ENCODE peak calls at places on chromosomes 12 and 14, in five cellular contexts. N is HepG2, V is fibroblast of lung, E is endothelial cell of umbilical vein, R is DND-41. M is an unnamed sample. For H3K4me1, the result is how much of the 10 kb centered on the place peaks cover.

GRCh38 chr14:25049127-25049558 is 804 bp downstream of the STXBP6 start:
- DNase-seq in E (no peak), R (no peak), V (peak), N (no peak), M (peak)

GRCh38 chr14:66443785-66444184 is 42.4 kb upstream of the CCDC196 start:
- DNase-seq in N (no peak), E (no peak), V (no peak), R (no peak), M (no peak)

GRCh38 chr14:55752580-55753365 is 172.8 kb downstream of the KTN1 start:
- DNase-seq in E (peak), R (no peak), N (no peak), V (peak), M (no peak)

GRCh38 chr14:77023001-77023996 is 5.2 kb downstream of the IRF2BPL start:
- DNase-seq in E (peak), N (peak), V (peak), R (no peak), M (peak)

GRCh38 chr14:24307575-24308341 is at the start of gene CIDEB:
- DNase-seq in R (peak), E (peak), N (peak), V (peak), M (peak)

GRCh38 chr12:2633176-2633824 is 161.5 kb upstream of the FKBP4 start:
- DNase-seq in V (no peak), R (no peak), N (no peak), E (no peak), M (no peak)

GRCh38 chr12:65826513-65827171 is 2.4 kb downstream of the HMGA2 start:
- DNase-seq in N (no peak), V (peak), E (peak), R (no peak), M (peak)

GRCh38 chr12:103093499-103094106 is 136.1 kb downstream of the ASCL1 start:
- DNase-seq in R (no peak), V (no peak), N (no peak), E (no peak), M (peak)

GRCh38 chr12:30630378-30631285 is 65.0 kb downstream of the IPO8 start:
- DNase-seq in N (no peak), R (no peak), V (no peak), E (no peak), M (no peak)

GRCh38 chr14:22791302-22791701 is 23.9 kb downstream of the SLC7A7 start:
- DNase-seq in N (no peak), E (no peak), V (peak), R (no peak), M (no peak)

GRCh38 chr14:34633697-34634096 is 3.7 kb upstream of the SNX6 start:
- DNase-seq in E (no peak), R (no peak), V (no peak), N (no peak), M (no peak)

GRCh38 chr12:98449601-98450000 is 65.8 kb upstream of the TMPO start:
- DNase-seq in R (no peak), V (no peak), E (no peak), N (no peak), M (no peak)

GRCh38 chr12:50120953-50121352 is 8.9 kb downstream of the COX14 start:
- DNase-seq in E (no peak), R (no peak), V (no peak), N (no peak), M (no peak)

GRCh38 chr12:90126125-90126524 is 417.5 kb upstream of the ATP2B1 start:
- DNase-seq in V (no peak), R (no peak), E (no peak), N (no peak), M (no peak)

GRCh38 chr14:58717821-58718220 is 80.1 kb downstream of the DACT1 start:
- DNase-seq in N (no peak), R (no peak), V (peak), E (no peak), M (no peak)

GRCh38 chr14:52937306-52937705 is 13.5 kb downstream of the FERMT2 start:
- DNase-seq in V (no peak), E (no peak), R (no peak), N (no peak), M (no peak)
- H3K4me1 ChIP-seq in V (under half), E (under half), R (under half), N (under half), M (under half)

DNA sequence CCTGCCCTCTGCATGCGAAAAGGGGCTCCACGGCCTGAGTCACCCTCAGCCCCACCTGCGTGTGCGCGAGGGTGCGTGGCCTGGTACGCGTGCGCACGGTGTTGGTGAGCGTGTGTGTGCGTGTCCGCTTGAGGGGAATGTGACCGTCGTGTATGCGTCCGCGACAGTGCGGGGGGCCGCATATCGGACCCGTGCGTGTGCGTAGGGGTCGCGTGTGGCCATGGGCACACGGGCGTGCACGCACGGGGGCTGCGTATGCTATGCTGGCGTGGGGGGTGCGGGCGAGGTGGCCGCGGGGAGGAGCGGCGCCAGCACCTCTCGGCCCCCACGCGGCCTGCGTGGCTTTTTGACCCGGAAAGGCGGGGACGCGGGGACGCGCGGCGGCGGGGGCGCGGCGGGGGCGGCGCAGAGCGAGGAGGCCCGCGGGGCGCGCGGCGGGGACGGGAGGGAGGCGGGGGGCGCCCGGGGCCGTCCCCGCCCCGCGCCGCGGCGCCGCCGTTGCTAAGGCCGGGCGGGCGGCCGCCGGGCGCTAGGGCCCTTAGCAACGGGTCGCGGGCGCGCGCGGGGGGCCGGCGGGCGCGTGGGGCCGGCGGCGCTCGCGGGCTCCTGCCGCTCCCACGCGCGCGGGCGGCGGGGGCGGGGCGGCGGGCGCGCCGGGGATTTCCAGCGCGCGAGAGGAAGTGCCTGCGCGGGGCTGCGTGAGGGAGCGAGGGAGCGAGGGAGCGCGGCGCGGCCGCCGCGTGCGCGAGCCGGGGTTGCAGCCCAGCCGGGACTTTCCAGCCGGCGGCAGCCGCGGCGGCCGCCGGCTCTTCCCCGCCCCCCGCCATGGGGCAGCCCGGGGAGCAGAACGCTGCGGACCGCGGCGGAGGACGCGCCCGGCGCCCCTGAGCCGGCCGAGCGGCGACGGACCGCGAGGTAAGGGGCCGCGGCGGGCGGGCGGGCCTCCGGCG is at the start of gene TRAF3:
- DNase-seq in N (no peak), E (peak), V (peak), R (peak), M (peak)
- H3K9ac ChIP-seq in N (peak), E (peak), V (peak), R (peak), M (peak)

GRCh38 chr12:122195405-122195804 is 8.1 kb upstream of the B3GNT4 start:
- DNase-seq in V (no peak), R (no peak), N (no peak), E (no peak), M (no peak)
- TF ChIP-seq CTCF in V (no peak), R (no peak), N (no peak), E (no peak), M (no peak)

GRCh38 chr12:57239587-57240068 is 10.1 kb downstream of the SHMT2 start:
- DNase-seq in V (peak), N (no peak), R (no peak), E (no peak), M (no peak)
- H3K4me1 ChIP-seq in V (under half), N (half or more), R (under half), E (under half), M (under half)

GRCh38 chr14:95796846-95797245 is 79.8 kb upstream of the TUNAR start:
- DNase-seq in R (no peak), N (no peak), E (no peak), V (no peak), M (no peak)
- H3K9ac ChIP-seq in R (no peak), N (no peak), E (no peak), V (no peak), M (no peak)

GRCh38 chr12:116697305-116698130 is 40.4 kb downstream of the SPRING1 start:
- DNase-seq in R (peak), E (no peak), N (peak), V (peak), M (peak)
- TF ChIP-seq CTCF in R (peak), E (peak), N (peak), V (peak), M (no peak)

GRCh38 chr14:54172114-54172513 is 215.5 kb upstream of the BMP4 start:
- DNase-seq in E (no peak), R (peak), N (no peak), V (no peak), M (no peak)

GRCh38 chr14:54168489-54168888 is 211.9 kb upstream of the BMP4 start:
- DNase-seq in V (no peak), E (no peak), R (no peak), N (no peak), M (no peak)

GRCh38 chr14:54170301-54170700 is 213.7 kb upstream of the BMP4 start:
- DNase-seq in N (no peak), R (no peak), E (no peak), V (no peak), M (no peak)

GRCh38 chr14:54166049-54166950 is 209.7 kb upstream of the BMP4 start:
- DNase-seq in V (no peak), N (no peak), E (peak), R (no peak), M (no peak)

GRCh38 chr14:54169254-54169924 is 212.8 kb upstream of the BMP4 start:
- DNase-seq in R (peak), V (peak), N (no peak), E (peak), M (no peak)
- H3K4me1 ChIP-seq in R (half or more), V (under half), N (under half), E (half or more), M (under half)

GRCh38 chr14:70289138-70289537 is 70.3 kb downstream of the COX16 start:
- DNase-seq in E (no peak), R (no peak), V (no peak), N (no peak), M (no peak)

GRCh38 chr14:70292716-70293115 is 66.8 kb downstream of the COX16 start:
- DNase-seq in R (no peak), E (no peak), N (no peak), V (no peak), M (no peak)
- H3K9ac ChIP-seq in R (no peak), E (no peak), N (no peak), V (no peak), M (no peak)